ENCODE peak calls at places on chromosomes 12 and 14, in four cellular contexts. L is NT2/D1, X is HepG2, D is H1. J is an unnamed sample.

GRCh38 chr12:65764325-65764724 is 60.0 kb upstream of the HMGA2 start:
- DNase-seq in L (no peak), X (no peak), D (no peak), J (no peak)

GRCh38 chr12:58369576-58369975 is 428.2 kb downstream of the ATP23 start:
- DNase-seq in L (no peak), X (no peak), D (no peak), J (no peak)

GRCh38 chr14:41549821-41550597 is 56.7 kb upstream of the LRFN5 start:
- DNase-seq in L (no peak), X (no peak), D (no peak), J (no peak)

GRCh38 chr12:41514050-41514449 is 325.9 kb downstream of the PDZRN4 start:
- DNase-seq in L (no peak), X (no peak), D (no peak), J (no peak)

GRCh38 chr12:116426391-116427136 is 132.6 kb upstream of the MAP1LC3B2 start:
- DNase-seq in L (peak; percentile 98), X (no peak), D (peak; percentile 62), J (peak; percentile 32)

GRCh38 chr12:79871621-79872020 is 63.3 kb downstream of the PPP1R12A start:
- DNase-seq in L (no peak), X (no peak), D (no peak), J (no peak)

GRCh38 chr12:701896-702539 is 38.8 kb upstream of the NINJ2 start:
- DNase-seq in L (no peak), X (peak; percentile 46), D (no peak), J (no peak)

GRCh38 chr12:121637231-121637914 is 11.0 kb downstream of the ORAI1 start:
- DNase-seq in L (no peak), X (no peak), D (no peak), J (no peak)

GRCh38 chr14:61621444-61621843 is 73.9 kb upstream of the HIF1A start:
- DNase-seq in L (no peak), X (no peak), D (no peak), J (no peak)

GRCh38 chr12:27179399-27180214 is 64.5 kb upstream of the STK38L start:
- DNase-seq in L (no peak), X (peak; percentile 25), D (no peak), J (peak; percentile 28)

GRCh38 chr12:46549527-46550265 is 177.1 kb upstream of the SLC38A2 start:
- DNase-seq in L (no peak), X (no peak), D (no peak), J (no peak)

GRCh38 chr14:100629696-100630095 is 42.5 kb upstream of the BEGAIN start:
- DNase-seq in L (no peak), X (no peak), D (no peak), J (no peak)

GRCh38 chr12:54616933-54617535 is 17.7 kb downstream of the LACRT start:
- DNase-seq in L (no peak), X (no peak), D (no peak), J (no peak)

GRCh38 chr14:21985081-21985480 is 311.5 kb upstream of the OR4E1 start:
- DNase-seq in L (no peak), X (no peak), D (no peak), J (no peak)

GRCh38 chr14:76293221-76293620 is 82.7 kb upstream of the ESRRB start:
- DNase-seq in L (no peak), X (no peak), D (peak; percentile 24), J (no peak)

GRCh38 chr12:105834496-105834895 is 304.3 kb downstream of the NUAK1 start:
- DNase-seq in L (no peak), X (no peak), D (no peak), J (no peak)

GRCh38 chr14:85565862-85566296 is 35.9 kb downstream of the FLRT2 start:
- DNase-seq in L (no peak), X (no peak), D (no peak), J (no peak)
- TF ChIP-seq SUZ12 in L (no peak), X (no peak), D (no peak), J (no peak)

GRCh38 chr12:122790393-122791075 is 16.2 kb downstream of the CCDC62 start:
- DNase-seq in L (peak; percentile 63), X (no peak), D (no peak), J (no peak)
- TF ChIP-seq SUZ12 in L (no peak), X (no peak), D (no peak), J (no peak)

GRCh38 chr12:50546441-50547318 is 41.9 kb downstream of the DIP2B start:
- DNase-seq in L (no peak), X (no peak), D (no peak), J (no peak)

GRCh38 chr12:50545783-50546182 is 41.0 kb downstream of the DIP2B start:
- DNase-seq in L (no peak), X (no peak), D (no peak), J (no peak)

GRCh38 chr12:50545213-50545612 is 40.4 kb downstream of the DIP2B start:
- DNase-seq in L (no peak), X (no peak), D (no peak), J (no peak)

GRCh38 chr12:50541139-50541538 is 36.4 kb downstream of the DIP2B start:
- DNase-seq in L (no peak), X (no peak), D (no peak), J (no peak)

GRCh38 chr12:50542448-50542847 is 37.7 kb downstream of the DIP2B start:
- DNase-seq in L (no peak), X (no peak), D (no peak), J (no peak)
- TF ChIP-seq SUZ12 in L (no peak), X (no peak), D (no peak), J (no peak)

DNA sequence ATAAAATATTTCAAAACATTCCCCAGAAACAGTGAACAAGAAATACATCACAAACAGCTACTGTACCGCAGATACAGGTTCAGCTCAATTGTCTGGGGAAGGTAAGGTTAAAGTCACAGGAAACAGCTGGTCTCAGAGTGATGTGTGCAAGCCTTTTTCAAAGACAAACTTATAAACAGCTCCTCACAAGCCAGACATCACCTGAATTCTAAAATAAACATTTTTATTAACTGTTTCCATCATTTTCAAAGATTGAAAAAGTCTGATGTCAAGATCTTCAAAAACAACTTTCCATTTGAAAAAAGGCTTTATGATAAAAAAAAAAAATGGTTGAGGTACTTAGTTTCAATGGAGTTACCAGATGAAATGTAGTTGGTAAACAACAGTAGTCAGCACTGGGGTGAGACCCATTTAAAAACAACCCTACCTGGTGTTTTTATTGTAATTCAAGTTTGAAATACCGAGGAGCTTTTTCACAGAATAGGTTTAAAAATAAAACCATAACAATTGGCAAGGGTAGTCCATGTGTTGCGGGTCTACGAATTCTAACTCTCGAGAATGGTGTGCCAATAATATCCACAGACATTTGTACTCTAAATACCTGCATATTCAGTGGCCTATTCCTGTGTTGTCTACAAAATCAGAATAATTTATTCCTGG is 3.9 kb downstream of the BTG1 start:
- DNase-seq in L (no peak), X (no peak), D (no peak), J (no peak)
- TF ChIP-seq SUZ12 in L (no peak), X (no peak), D (no peak), J (no peak)

GRCh38 chr12:96502477-96502876 is 13.1 kb downstream of the CFAP54 start:
- DNase-seq in L (no peak), X (no peak), D (no peak), J (no peak)

GRCh38 chr12:96500686-96501085 is 11.3 kb downstream of the CFAP54 start:
- DNase-seq in L (no peak), X (no peak), D (no peak), J (no peak)

GRCh38 chr12:96502949-96503532 is 13.7 kb downstream of the CFAP54 start:
- DNase-seq in L (no peak), X (no peak), D (no peak), J (no peak)

GRCh38 chr12:96501908-96502307 is 12.5 kb downstream of the CFAP54 start:
- DNase-seq in L (no peak), X (no peak), D (no peak), J (no peak)

GRCh38 chr12:96501139-96501741 is 11.9 kb downstream of the CFAP54 start:
- DNase-seq in L (no peak), X (peak; percentile 55), D (no peak), J (no peak)
- TF ChIP-seq SUZ12 in L (no peak), X (no peak), D (no peak), J (no peak)

GRCh38 chr14:91244501-91244901 is at the start of gene GPR68:
- DNase-seq in L (no peak), X (no peak), D (peak; percentile 56), J (no peak)
- TF ChIP-seq SUZ12 in L (no peak), X (no peak), D (no peak), J (no peak)

GRCh38 chr12:93500201-93500600 is 32.9 kb downstream of the MRPL42 start:
- DNase-seq in L (no peak), X (no peak), D (no peak), J (no peak)

GRCh38 chr12:93500667-93501066 is 33.4 kb downstream of the MRPL42 start:
- DNase-seq in L (no peak), X (no peak), D (no peak), J (no peak)

GRCh38 chr12:93507151-93507550 is 39.8 kb downstream of the MRPL42 start:
- DNase-seq in L (no peak), X (no peak), D (no peak), J (no peak)

GRCh38 chr12:93497456-93497855 is 30.1 kb downstream of the MRPL42 start:
- DNase-seq in L (no peak), X (no peak), D (no peak), J (no peak)

GRCh38 chr12:93502802-93503623 is 35.7 kb downstream of the MRPL42 start:
- DNase-seq in L (peak; percentile 33), X (peak; percentile 33), D (peak; percentile 61), J (peak; percentile 20)
- TF ChIP-seq SUZ12 in L (no peak), X (no peak), D (no peak), J (no peak)

DNA sequence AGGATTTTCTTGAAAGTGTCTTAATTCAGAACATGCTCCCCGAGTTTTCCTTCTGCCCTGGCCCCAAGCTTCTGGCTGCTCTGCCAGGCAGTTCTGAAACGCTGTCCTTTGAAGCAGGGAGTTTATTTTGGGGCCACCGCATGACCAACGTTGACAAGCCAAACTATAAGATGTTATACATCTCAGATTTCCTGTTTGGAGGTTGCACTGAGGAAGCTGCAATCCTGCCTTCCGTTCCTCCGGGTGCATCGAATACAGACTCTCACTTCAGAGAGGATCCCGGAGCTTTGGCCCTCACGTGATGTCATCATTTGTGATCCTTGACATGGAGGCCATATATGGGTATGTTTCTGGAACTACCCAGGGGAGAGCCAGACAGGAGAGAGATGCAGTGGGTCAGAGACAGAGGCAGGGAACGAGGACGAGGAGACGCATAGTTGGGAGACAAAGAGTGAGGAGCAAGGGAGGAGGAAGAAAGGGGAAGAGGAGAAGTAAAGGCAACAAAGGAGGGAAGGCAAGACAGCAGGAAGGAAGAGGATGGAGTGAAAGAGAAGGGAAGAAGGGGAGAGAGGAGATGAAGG is at the start of gene ASB2:
- DNase-seq in L (no peak), X (no peak), D (no peak), J (no peak)
- TF ChIP-seq SUZ12 in L (no peak), X (no peak), D (no peak), J (no peak)